ENCODE peak calls at places on chromosomes 3 and 15, in nine cellular contexts. One of them, this sample, is unnamed.

GRCh38 chr15:57061281-57061680 is 142.8 kb downstream of the TCF12 start:
- DNase-seq in SIG-M5: no peak
- DNase-seq in neural crest cell: no peak
- DNase-seq in NCI-H748 treated with DMSO at 0.1 percent for 48 hours: no peak
- DNase-seq in NCI-H774: no peak
- DNase-seq in brain microvascular endothelial cell: no peak
- DNase-seq in GM04503: no peak
- DNase-seq in mesenteric fat pad: no peak
- DNase-seq in NCI-H2029: no peak
- DNase-seq in this sample: no peak

GRCh38 chr15:67148196-67148701 is 82.8 kb downstream of the SMAD3 start:
- DNase-seq in SIG-M5: no peak
- DNase-seq in neural crest cell: no peak
- DNase-seq in NCI-H748 treated with DMSO at 0.1 percent for 48 hours: no peak
- DNase-seq in NCI-H774: peak; percentile 26
- DNase-seq in brain microvascular endothelial cell: no peak
- DNase-seq in GM04503: peak; percentile 70
- DNase-seq in mesenteric fat pad: peak; percentile 49
- DNase-seq in NCI-H2029: no peak
- DNase-seq in this sample: no peak

GRCh38 chr3:43522702-43523362 is 99.0 kb downstream of the ANO10 start:
- DNase-seq in SIG-M5: no peak
- DNase-seq in neural crest cell: no peak
- DNase-seq in NCI-H748 treated with DMSO at 0.1 percent for 48 hours: no peak
- DNase-seq in NCI-H774: no peak
- DNase-seq in brain microvascular endothelial cell: no peak
- DNase-seq in GM04503: no peak
- DNase-seq in mesenteric fat pad: no peak
- DNase-seq in NCI-H2029: no peak
- DNase-seq in this sample: no peak

GRCh38 chr15:72168131-72168825 is 29.3 kb downstream of the GRAMD2A start:
- DNase-seq in SIG-M5: no peak
- DNase-seq in neural crest cell: no peak
- DNase-seq in NCI-H748 treated with DMSO at 0.1 percent for 48 hours: no peak
- DNase-seq in NCI-H774: no peak
- DNase-seq in brain microvascular endothelial cell: peak; percentile 60
- DNase-seq in GM04503: no peak
- DNase-seq in mesenteric fat pad: no peak
- DNase-seq in NCI-H2029: peak; percentile 30
- DNase-seq in this sample: peak; percentile 31

GRCh38 chr3:89180334-89180733 is 72.9 kb downstream of the EPHA3 start:
- DNase-seq in SIG-M5: no peak
- DNase-seq in neural crest cell: no peak
- DNase-seq in NCI-H748 treated with DMSO at 0.1 percent for 48 hours: no peak
- DNase-seq in NCI-H774: no peak
- DNase-seq in brain microvascular endothelial cell: peak; percentile 20
- DNase-seq in GM04503: no peak
- DNase-seq in mesenteric fat pad: no peak
- DNase-seq in NCI-H2029: no peak
- DNase-seq in this sample: no peak

GRCh38 chr3:53161820-53162671 is 1.0 kb downstream of the PRKCD start:
- DNase-seq in SIG-M5: no peak
- DNase-seq in neural crest cell: peak; percentile 23
- DNase-seq in NCI-H748 treated with DMSO at 0.1 percent for 48 hours: no peak
- DNase-seq in NCI-H774: no peak
- DNase-seq in brain microvascular endothelial cell: no peak
- DNase-seq in GM04503: no peak
- DNase-seq in mesenteric fat pad: no peak
- DNase-seq in NCI-H2029: no peak
- DNase-seq in this sample: no peak

GRCh38 chr3:110755345-110755744 is 316.3 kb upstream of the NECTIN3 start:
- DNase-seq in SIG-M5: no peak
- DNase-seq in neural crest cell: no peak
- DNase-seq in NCI-H748 treated with DMSO at 0.1 percent for 48 hours: no peak
- DNase-seq in NCI-H774: no peak
- DNase-seq in brain microvascular endothelial cell: no peak
- DNase-seq in GM04503: no peak
- DNase-seq in mesenteric fat pad: no peak
- DNase-seq in NCI-H2029: no peak
- DNase-seq in this sample: no peak

GRCh38 chr15:90818251-90819210 is 49.9 kb upstream of the FURIN start:
- DNase-seq in SIG-M5: no peak
- DNase-seq in neural crest cell: no peak
- DNase-seq in NCI-H748 treated with DMSO at 0.1 percent for 48 hours: no peak
- DNase-seq in NCI-H774: no peak
- DNase-seq in brain microvascular endothelial cell: no peak
- DNase-seq in GM04503: no peak
- DNase-seq in mesenteric fat pad: peak; percentile 59
- DNase-seq in NCI-H2029: no peak
- DNase-seq in this sample: no peak

GRCh38 chr3:16177962-16178627 is 3.6 kb downstream of the GALNT15 start:
- DNase-seq in SIG-M5: no peak
- DNase-seq in neural crest cell: peak; percentile 82
- DNase-seq in NCI-H748 treated with DMSO at 0.1 percent for 48 hours: no peak
- DNase-seq in NCI-H774: no peak
- DNase-seq in brain microvascular endothelial cell: peak; percentile 82
- DNase-seq in GM04503: peak; percentile 61
- DNase-seq in mesenteric fat pad: peak; percentile 93
- DNase-seq in NCI-H2029: no peak
- DNase-seq in this sample: peak; percentile 87

GRCh38 chr15:87129916-87130315 is 1050.2 kb downstream of the AGBL1 start:
- DNase-seq in SIG-M5: no peak
- DNase-seq in neural crest cell: no peak
- DNase-seq in NCI-H748 treated with DMSO at 0.1 percent for 48 hours: no peak
- DNase-seq in NCI-H774: no peak
- DNase-seq in brain microvascular endothelial cell: no peak
- DNase-seq in GM04503: no peak
- DNase-seq in mesenteric fat pad: no peak
- DNase-seq in NCI-H2029: no peak
- DNase-seq in this sample: no peak

GRCh38 chr3:181824961-181825360 is 113.2 kb downstream of the SOX2 start:
- DNase-seq in SIG-M5: no peak
- DNase-seq in neural crest cell: no peak
- DNase-seq in NCI-H748 treated with DMSO at 0.1 percent for 48 hours: no peak
- DNase-seq in NCI-H774: no peak
- DNase-seq in brain microvascular endothelial cell: no peak
- DNase-seq in GM04503: no peak
- DNase-seq in mesenteric fat pad: no peak
- DNase-seq in NCI-H2029: peak; percentile 13
- DNase-seq in this sample: no peak

GRCh38 chr3:127074900-127075360 is 92.0 kb downstream of the PLXNA1 start:
- DNase-seq in SIG-M5: no peak
- DNase-seq in neural crest cell: no peak
- DNase-seq in NCI-H748 treated with DMSO at 0.1 percent for 48 hours: peak; percentile 1
- DNase-seq in NCI-H774: peak; percentile 2
- DNase-seq in brain microvascular endothelial cell: peak; percentile 80
- DNase-seq in GM04503: peak; percentile 86
- DNase-seq in mesenteric fat pad: no peak
- DNase-seq in NCI-H2029: peak; percentile 76
- DNase-seq in this sample: no peak

GRCh38 chr3:30124435-30125390 is 481.7 kb upstream of the TGFBR2 start:
- DNase-seq in SIG-M5: no peak
- DNase-seq in neural crest cell: no peak
- DNase-seq in NCI-H748 treated with DMSO at 0.1 percent for 48 hours: no peak
- DNase-seq in NCI-H774: no peak
- DNase-seq in brain microvascular endothelial cell: peak; percentile 18
- DNase-seq in GM04503: no peak
- DNase-seq in mesenteric fat pad: no peak
- DNase-seq in NCI-H2029: peak; percentile 49
- DNase-seq in this sample: no peak